ENCODE peak calls at places on chromosomes 4 and X, in four cellular contexts. U is stimulated activated CD8-positive, alpha-beta memory T cell treated with anti-CD3 and anti-CD28 coated beads, Interleukin-4, amount 100 ng/mL, for 24 hours; J is ascending aorta; N is T-helper 22 cell. O is an unnamed sample.

GRCh38 chrX:103845165-103845653 is 13.2 kb upstream of the RAB9B start:
- DNase-seq in N (no peak), J (peak), U (peak), O (peak)

GRCh38 chr4:27305246-27305645 is 444.6 kb downstream of the STIM2 start:
- DNase-seq in U (no peak), N (no peak), J (no peak), O (no peak)

GRCh38 chr4:184814686-184815045 is 11.1 kb downstream of the ACSL1 start:
- DNase-seq in N (no peak), U (no peak), J (peak), O (no peak)

GRCh38 chr4:72442715-72443114 is 126.3 kb downstream of the ADAMTS3 start:
- DNase-seq in J (no peak), N (no peak), U (no peak), O (no peak)

GRCh38 chrX:120560405-120560841 is 339 bp downstream of the CUL4B start:
- DNase-seq in J (no peak), N (no peak), U (peak), O (peak)

GRCh38 chr4:102299708-102300107 is 45.6 kb downstream of the SLC39A8 start:
- DNase-seq in U (no peak), J (no peak), N (no peak), O (no peak)

GRCh38 chrX:30308263-30309138 is 689 bp downstream of the NR0B1 start:
- DNase-seq in N (no peak), J (no peak), U (no peak), O (no peak)

GRCh38 chr4:149645790-149646189 is 169.9 kb downstream of the IQCM start:
- DNase-seq in J (no peak), N (no peak), U (no peak), O (no peak)

GRCh38 chr4:36997727-36998126 is 246.8 kb upstream of the NWD2 start:
- DNase-seq in N (no peak), U (no peak), J (no peak), O (no peak)

GRCh38 chrX:6383911-6384310 is 151.0 kb downstream of the VCX3A start:
- DNase-seq in N (no peak), U (no peak), J (no peak), O (no peak)

GRCh38 chr4:175125410-175126068 is 207.4 kb downstream of the ADAM29 start:
- DNase-seq in U (no peak), N (no peak), J (no peak), O (no peak)

GRCh38 chr4:88446124-88446523 is 10.8 kb upstream of the HERC5 start:
- DNase-seq in J (no peak), N (no peak), U (no peak), O (no peak)

GRCh38 chrX:56812515-56813105 is 83.6 kb downstream of the NBDY start:
- DNase-seq in J (no peak), N (no peak), U (no peak), O (no peak)

GRCh38 chr4:40992472-40993298 is 221.7 kb downstream of the APBB2 start:
- DNase-seq in J (no peak), N (no peak), U (no peak), O (no peak)

GRCh38 chr4:140049024-140049923 is 104.7 kb downstream of the MAML3 start:
- DNase-seq in N (no peak), J (peak), U (no peak), O (no peak)

GRCh38 chr4:107444-108429 is 16.6 kb upstream of the ZNF718 start:
- DNase-seq in J (no peak), N (no peak), U (no peak), O (no peak)

GRCh38 chr4:95701500-95701899 is 138.4 kb upstream of the PDHA2 start:
- DNase-seq in N (no peak), U (no peak), J (no peak), O (no peak)

GRCh38 chr4:54014761-54015160 is 49.6 kb downstream of the CHIC2 start:
- DNase-seq in N (no peak), U (no peak), J (no peak), O (no peak)

GRCh38 chr4:97317691-97318090 is 825.6 kb downstream of the STPG2 start:
- DNase-seq in U (no peak), J (no peak), N (no peak), O (no peak)

GRCh38 chr4:135371137-135371536 is 1169.5 kb upstream of the PABPC4L start:
- DNase-seq in J (no peak), U (no peak), N (no peak), O (no peak)

GRCh38 chr4:94673961-94674360 is 83.8 kb upstream of the BMPR1B start:
- DNase-seq in U (no peak), N (no peak), J (no peak), O (no peak)

GRCh38 chr4:37510626-37511025 is 175.6 kb downstream of the RELL1 start:
- DNase-seq in J (no peak), N (no peak), U (no peak), O (no peak)

GRCh38 chrX:38923451-38923969 is 122.3 kb downstream of the MID1IP1 start:
- DNase-seq in U (no peak), J (no peak), N (no peak), O (no peak)

GRCh38 chr4:124542021-124542420 is 170.5 kb downstream of the ANKRD50 start:
- DNase-seq in N (no peak), U (no peak), J (no peak), O (no peak)

GRCh38 chrX:153925739-153926593 is at the start of gene ARHGAP4:
- DNase-seq in J (no peak), N (peak), U (no peak), O (peak)

GRCh38 chr4:78940752-78941151 is 1.5 kb upstream of the PAQR3 start:
- DNase-seq in J (no peak), U (no peak), N (no peak), O (no peak)

O was measured in T-helper 17 cell.